ENCODE peak calls at places on chromosomes 3 and 15, in six cellular contexts. V, H, T, Y, D and W are unnamed samples.

GRCh38 chr3:8499181-8499611 is 2.4 kb upstream of the LMCD1 start:
- DNase-seq in T (no peak), V (peak), H (peak), D (peak), Y (no peak), W (no peak)

GRCh38 chr15:69557340-69558137 is 104.9 kb downstream of the RPLP1 start:
- DNase-seq in T (peak), Y (no peak), D (peak), V (peak), H (peak), W (peak)

GRCh38 chr3:33920511-33920910 is 122.1 kb downstream of the PDCD6IP start:
- DNase-seq in H (no peak), T (no peak), D (no peak), V (no peak), Y (no peak), W (no peak)

GRCh38 chr15:91431041-91431715 is 331.1 kb downstream of the SV2B start:
- DNase-seq in T (no peak), V (no peak), D (no peak), Y (no peak), H (no peak), W (no peak)

GRCh38 chr3:183287301-183287971 is 34.4 kb downstream of the B3GNT5 start:
- DNase-seq in V (peak), H (peak), T (no peak), Y (no peak), D (peak), W (no peak)

GRCh38 chr3:170531557-170532335 is 54.1 kb downstream of the SLC7A14 start:
- DNase-seq in H (no peak), D (no peak), V (no peak), Y (no peak), T (no peak), W (no peak)

GRCh38 chr3:133832802-133833144 is 27.2 kb downstream of the SRPRB start:
- DNase-seq in H (no peak), D (no peak), T (no peak), Y (no peak), V (no peak), W (no peak)

GRCh38 chr3:1092771-1093170 is at the start of gene CNTN6:
- DNase-seq in H (no peak), D (peak), Y (no peak), V (no peak), T (no peak), W (no peak)

GRCh38 chr3:114671741-114672510 is 378.1 kb downstream of the TIGIT start:
- DNase-seq in H (no peak), T (no peak), V (no peak), Y (no peak), D (no peak), W (no peak)

GRCh38 chr3:57864853-57865252 is 108.7 kb downstream of the SLMAP start:
- DNase-seq in T (no peak), D (peak), H (peak), V (peak), Y (no peak), W (no peak)

GRCh38 chr3:181700168-181701087 is 11.3 kb upstream of the SOX2 start:
- DNase-seq in V (peak), D (peak), Y (peak), H (peak), T (peak), W (peak)
- H3K4me3 ChIP-seq in V (peak), D (no peak), Y (no peak), H (no peak), T (peak), W (no peak)

DNA sequence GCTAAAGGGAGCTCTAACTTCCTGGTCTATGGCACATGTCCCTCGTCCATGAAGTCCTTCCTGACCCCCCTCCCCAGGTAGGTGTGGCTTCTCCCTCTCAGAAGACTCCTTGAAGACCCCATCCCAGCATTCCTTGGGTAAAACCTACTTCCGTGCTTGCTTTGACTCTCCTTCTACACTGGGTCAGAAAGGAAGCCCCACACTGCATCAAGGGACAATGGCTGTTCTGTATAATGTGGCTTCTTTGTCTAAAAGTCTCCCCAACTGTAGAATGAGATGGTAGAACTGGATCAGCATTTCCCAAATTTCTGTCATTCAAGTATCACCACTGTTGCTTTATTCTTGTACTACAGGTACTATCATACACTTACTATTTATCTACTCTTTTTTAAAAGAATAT is 3.9 kb upstream of the DNAJA4 start:
- DNase-seq in V (no peak), Y (no peak), H (no peak), T (no peak), D (no peak), W (no peak)
- TF ChIP-seq CTCF in V (no peak), Y (no peak), H (no peak), T (no peak), D (no peak), W (no peak)

GRCh38 chr3:152471814-152472605 is 203.3 kb downstream of the MBNL1 start:
- DNase-seq in H (peak), Y (peak), V (peak), T (peak), D (peak), W (no peak)
- H3K4me3 ChIP-seq in H (peak), Y (peak), V (peak), T (no peak), D (no peak), W (no peak)

DNA sequence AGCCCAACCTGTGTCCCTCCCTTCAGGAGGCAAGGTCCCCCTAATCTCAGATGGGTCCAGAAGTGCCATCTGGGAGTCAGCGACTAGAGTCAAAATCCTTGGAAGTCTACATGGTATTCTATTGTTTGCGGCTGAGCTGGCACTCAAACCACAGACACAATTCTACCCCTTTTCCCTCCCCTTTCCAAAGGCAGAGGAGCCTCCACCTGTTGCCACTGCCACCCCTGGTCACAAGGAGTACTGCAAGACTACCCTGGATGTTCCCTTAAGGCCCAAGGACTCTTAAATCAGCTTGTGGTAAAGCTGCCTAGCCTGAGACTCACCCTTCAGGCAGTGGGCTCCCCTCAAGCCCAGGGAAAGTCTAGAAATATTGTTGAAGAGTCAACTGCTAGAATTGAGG is 4.3 kb upstream of the OR5H6 start:
- DNase-seq in T (peak), D (no peak), Y (no peak), V (peak), H (no peak), W (no peak)
- TF ChIP-seq CTCF in T (peak), D (no peak), Y (no peak), V (peak), H (peak), W (peak)

DNA sequence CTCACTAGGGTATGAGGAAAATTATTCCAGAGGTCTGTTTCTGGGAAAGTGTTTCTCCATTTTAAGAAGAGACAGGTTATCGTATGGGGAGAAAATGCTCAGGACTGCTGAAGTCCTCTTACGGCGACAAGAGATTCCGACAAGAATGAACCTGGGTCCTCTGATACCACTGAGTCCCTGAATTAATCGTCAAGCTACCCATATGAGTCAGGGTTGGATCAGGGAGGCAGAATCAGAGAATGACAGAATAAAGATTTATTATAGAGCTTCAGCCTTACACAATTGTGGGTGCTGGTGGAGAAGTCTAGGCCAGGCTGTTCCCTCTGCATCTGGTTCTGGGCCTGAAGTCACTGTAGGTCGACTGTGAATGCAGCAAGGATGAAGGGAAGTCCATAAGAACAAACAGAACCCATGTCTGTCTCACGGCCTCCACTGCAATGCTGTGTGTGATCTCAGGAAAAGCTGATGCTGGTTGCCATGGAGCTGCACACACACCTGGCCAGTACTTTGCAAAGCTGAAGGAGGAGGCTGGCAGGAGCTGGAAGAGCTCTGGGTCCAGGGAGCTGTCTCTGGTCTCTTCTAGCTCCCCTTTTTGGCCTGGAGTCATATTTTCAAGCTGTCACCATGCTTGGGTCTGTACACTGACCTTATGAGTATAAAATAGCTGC is 83.9 kb downstream of the HHLA2 start:
- DNase-seq in V (no peak), Y (no peak), T (no peak), H (no peak), D (no peak), W (no peak)
- H3K4me3 ChIP-seq in V (no peak), Y (no peak), T (no peak), H (no peak), D (no peak), W (no peak)

GRCh38 chr3:13229291-13229949 is 156.2 kb upstream of the IQSEC1 start:
- DNase-seq in Y (no peak), T (peak), H (peak), D (peak), V (peak), W (peak)
- TF ChIP-seq CTCF in Y (peak), T (peak), H (no peak), D (peak), V (peak), W (peak)